ENCODE peak calls at places on chromosome 6, in five cellular contexts. One of them, this sample, is unnamed.
A peak's percentile ranks its signal among the peaks of the same experiment; 100 is the strongest.

GRCh38 chr6:103264020-103264419 is 1595.7 kb downstream of the HACE1 start:
- DNase-seq in prostate gland: no peak
- DNase-seq in heart left ventricle: no peak
- DNase-seq in Peyer's patch: no peak
- DNase-seq in upper lobe of left lung: no peak
- DNase-seq in this sample: no peak

GRCh38 chr6:79385893-79386292 is 151.3 kb downstream of the LCA5 start:
- DNase-seq in prostate gland: no peak
- DNase-seq in heart left ventricle: no peak
- DNase-seq in Peyer's patch: no peak
- DNase-seq in upper lobe of left lung: no peak
- DNase-seq in this sample: no peak

GRCh38 chr6:39892490-39893129 is 41.7 kb downstream of the MOCS1 start:
- DNase-seq in prostate gland: peak; percentile 44
- DNase-seq in heart left ventricle: peak; percentile 61
- DNase-seq in Peyer's patch: no peak
- DNase-seq in upper lobe of left lung: peak; percentile 72
- DNase-seq in this sample: peak; percentile 76

GRCh38 chr6:140046030-140046632 is 671.7 kb upstream of the CITED2 start:
- DNase-seq in prostate gland: no peak
- DNase-seq in heart left ventricle: no peak
- DNase-seq in Peyer's patch: no peak
- DNase-seq in upper lobe of left lung: no peak
- DNase-seq in this sample: no peak

GRCh38 chr6:150549577-150550184 is 50.0 kb upstream of the PLEKHG1 start:
- DNase-seq in prostate gland: no peak
- DNase-seq in heart left ventricle: no peak
- DNase-seq in Peyer's patch: no peak
- DNase-seq in upper lobe of left lung: no peak
- DNase-seq in this sample: no peak

GRCh38 chr6:163098827-163099469 is 315.6 kb upstream of the QKI start:
- DNase-seq in prostate gland: no peak
- DNase-seq in heart left ventricle: no peak
- DNase-seq in Peyer's patch: no peak
- DNase-seq in upper lobe of left lung: no peak
- DNase-seq in this sample: no peak

GRCh38 chr6:51644426-51644825 is 443.0 kb downstream of the PKHD1 start:
- DNase-seq in prostate gland: no peak
- DNase-seq in heart left ventricle: no peak
- DNase-seq in Peyer's patch: no peak
- DNase-seq in upper lobe of left lung: no peak
- DNase-seq in this sample: no peak

GRCh38 chr6:12233693-12234551 is 56.2 kb upstream of the EDN1 start:
- DNase-seq in prostate gland: peak; percentile 71
- DNase-seq in heart left ventricle: no peak
- DNase-seq in Peyer's patch: no peak
- DNase-seq in upper lobe of left lung: peak; percentile 44
- DNase-seq in this sample: peak; percentile 61

GRCh38 chr6:139877828-139878405 is 503.5 kb upstream of the CITED2 start:
- DNase-seq in prostate gland: no peak
- DNase-seq in heart left ventricle: no peak
- DNase-seq in Peyer's patch: no peak
- DNase-seq in upper lobe of left lung: no peak
- DNase-seq in this sample: no peak

GRCh38 chr6:118294906-118295305 is 253.2 kb upstream of the PLN start:
- DNase-seq in prostate gland: no peak
- DNase-seq in heart left ventricle: no peak
- DNase-seq in Peyer's patch: no peak
- DNase-seq in upper lobe of left lung: no peak
- DNase-seq in this sample: no peak

GRCh38 chr6:46626228-46626909 is 26.2 kb downstream of the CYP39A1 start:
- DNase-seq in prostate gland: no peak
- DNase-seq in heart left ventricle: no peak
- DNase-seq in Peyer's patch: no peak
- DNase-seq in upper lobe of left lung: no peak
- DNase-seq in this sample: no peak

GRCh38 chr6:105492706-105493673 is 90.1 kb upstream of the PREP start:
- DNase-seq in prostate gland: no peak
- DNase-seq in heart left ventricle: no peak
- DNase-seq in Peyer's patch: no peak
- DNase-seq in upper lobe of left lung: no peak
- DNase-seq in this sample: no peak

GRCh38 chr6:73943930-73944652 is 248.1 kb downstream of the CD109 start:
- DNase-seq in prostate gland: no peak
- DNase-seq in heart left ventricle: no peak
- DNase-seq in Peyer's patch: no peak
- DNase-seq in upper lobe of left lung: no peak
- DNase-seq in this sample: no peak

GRCh38 chr6:163941471-163941980 is 527.0 kb downstream of the QKI start:
- DNase-seq in prostate gland: no peak
- DNase-seq in heart left ventricle: peak; percentile 70
- DNase-seq in Peyer's patch: no peak
- DNase-seq in upper lobe of left lung: no peak
- DNase-seq in this sample: peak; percentile 52

GRCh38 chr6:44076366-44077200 is 50.7 kb downstream of the MRPL14 start:
- DNase-seq in prostate gland: no peak
- DNase-seq in heart left ventricle: peak; percentile 72
- DNase-seq in Peyer's patch: no peak
- DNase-seq in upper lobe of left lung: no peak
- DNase-seq in this sample: peak; percentile 54

GRCh38 chr6:169324661-169325459 is 71.2 kb upstream of the THBS2 start:
- DNase-seq in prostate gland: no peak
- DNase-seq in heart left ventricle: no peak
- DNase-seq in Peyer's patch: no peak
- DNase-seq in upper lobe of left lung: no peak
- DNase-seq in this sample: no peak

GRCh38 chr6:30720738-30721197 is 616 bp downstream of the TUBB start:
- DNase-seq in prostate gland: peak; percentile 70
- DNase-seq in heart left ventricle: peak; percentile 81
- DNase-seq in Peyer's patch: peak; percentile 85
- DNase-seq in upper lobe of left lung: peak; percentile 87
- DNase-seq in this sample: peak; percentile 84

GRCh38 chr6:3876866-3877265 is 27.7 kb downstream of the FAM50B start:
- DNase-seq in prostate gland: no peak
- DNase-seq in heart left ventricle: no peak
- DNase-seq in Peyer's patch: no peak
- DNase-seq in upper lobe of left lung: no peak
- DNase-seq in this sample: no peak

GRCh38 chr6:142152731-142153130 is 5.7 kb downstream of the VTA1 start:
- DNase-seq in prostate gland: no peak
- DNase-seq in heart left ventricle: no peak
- DNase-seq in Peyer's patch: no peak
- DNase-seq in upper lobe of left lung: no peak
- DNase-seq in this sample: no peak

GRCh38 chr6:24432611-24433010 is 29.9 kb downstream of the MRS2 start:
- DNase-seq in prostate gland: no peak
- DNase-seq in heart left ventricle: no peak
- DNase-seq in Peyer's patch: no peak
- DNase-seq in upper lobe of left lung: no peak
- DNase-seq in this sample: no peak

GRCh38 chr6:118810420-118811027 is 83.4 kb upstream of the ASF1A start:
- DNase-seq in prostate gland: no peak
- DNase-seq in heart left ventricle: no peak
- DNase-seq in Peyer's patch: peak; percentile 86
- DNase-seq in upper lobe of left lung: peak; percentile 66
- DNase-seq in this sample: no peak

GRCh38 chr6:5471044-5471443 is 209.7 kb downstream of the FARS2 start:
- DNase-seq in prostate gland: peak; percentile 14
- DNase-seq in heart left ventricle: peak; percentile 60
- DNase-seq in Peyer's patch: peak; percentile 62
- DNase-seq in upper lobe of left lung: peak; percentile 57
- DNase-seq in this sample: peak; percentile 59

GRCh38 chr6:124040655-124041054 is 237.0 kb downstream of the NKAIN2 start:
- DNase-seq in prostate gland: no peak
- DNase-seq in heart left ventricle: no peak
- DNase-seq in Peyer's patch: no peak
- DNase-seq in upper lobe of left lung: no peak
- DNase-seq in this sample: no peak

GRCh38 chr6:151058021-151058733 is 181.6 kb upstream of the AKAP12 start:
- DNase-seq in prostate gland: no peak
- DNase-seq in heart left ventricle: no peak
- DNase-seq in Peyer's patch: no peak
- DNase-seq in upper lobe of left lung: no peak
- DNase-seq in this sample: peak; percentile 85

GRCh38 chr6:117143647-117144046 is 121.7 kb upstream of the VGLL2 start:
- DNase-seq in prostate gland: no peak
- DNase-seq in heart left ventricle: no peak
- DNase-seq in Peyer's patch: no peak
- DNase-seq in upper lobe of left lung: no peak
- DNase-seq in this sample: no peak

GRCh38 chr6:87817226-87817625 is 115.2 kb upstream of the AKIRIN2 start:
- DNase-seq in prostate gland: no peak
- DNase-seq in heart left ventricle: no peak
- DNase-seq in Peyer's patch: no peak
- DNase-seq in upper lobe of left lung: no peak
- DNase-seq in this sample: no peak

GRCh38 chr6:154989457-154989856 is 5.7 kb upstream of the TIAM2 start:
- DNase-seq in prostate gland: no peak
- DNase-seq in heart left ventricle: no peak
- DNase-seq in Peyer's patch: no peak
- DNase-seq in upper lobe of left lung: no peak
- DNase-seq in this sample: no peak

GRCh38 chr6:52788478-52788877 is 15.1 kb downstream of the GSTA1 start:
- DNase-seq in prostate gland: no peak
- DNase-seq in heart left ventricle: no peak
- DNase-seq in Peyer's patch: no peak
- DNase-seq in upper lobe of left lung: no peak
- DNase-seq in this sample: peak; percentile 51

GRCh38 chr6:53794720-53795253 is at the start of gene LRRC1:
- DNase-seq in prostate gland: peak; percentile 90
- DNase-seq in heart left ventricle: peak; percentile 92
- DNase-seq in Peyer's patch: peak; percentile 91
- DNase-seq in upper lobe of left lung: peak; percentile 92
- DNase-seq in this sample: peak; percentile 94

GRCh38 chr6:134821397-134821796 is 128.5 kb downstream of the ALDH8A1 start:
- DNase-seq in prostate gland: no peak
- DNase-seq in heart left ventricle: no peak
- DNase-seq in Peyer's patch: no peak
- DNase-seq in upper lobe of left lung: no peak
- DNase-seq in this sample: no peak

GRCh38 chr6:41929918-41930317 is 8.6 kb downstream of the BYSL start:
- DNase-seq in prostate gland: no peak
- DNase-seq in heart left ventricle: no peak
- DNase-seq in Peyer's patch: no peak
- DNase-seq in upper lobe of left lung: no peak
- DNase-seq in this sample: no peak

GRCh38 chr6:41931792-41932191 is 9.8 kb downstream of the CCND3 start:
- DNase-seq in prostate gland: no peak
- DNase-seq in heart left ventricle: no peak
- DNase-seq in Peyer's patch: no peak
- DNase-seq in upper lobe of left lung: no peak
- DNase-seq in this sample: no peak

GRCh38 chr6:41934278-41935189 is 7.1 kb downstream of the CCND3 start:
- DNase-seq in prostate gland: no peak
- DNase-seq in heart left ventricle: no peak
- DNase-seq in Peyer's patch: no peak
- DNase-seq in upper lobe of left lung: no peak
- DNase-seq in this sample: no peak

GRCh38 chr6:41935190-41935569 is 6.4 kb downstream of the CCND3 start:
- DNase-seq in prostate gland: no peak
- DNase-seq in heart left ventricle: no peak
- DNase-seq in Peyer's patch: no peak
- DNase-seq in upper lobe of left lung: no peak
- DNase-seq in this sample: no peak

GRCh38 chr6:41932378-41932777 is 9.2 kb downstream of the CCND3 start:
- DNase-seq in prostate gland: no peak
- DNase-seq in heart left ventricle: no peak
- DNase-seq in Peyer's patch: no peak
- DNase-seq in upper lobe of left lung: no peak
- DNase-seq in this sample: no peak
- TF ChIP-seq POLR2A in prostate gland: no peak
- TF ChIP-seq POLR2A in heart left ventricle: no peak
- TF ChIP-seq POLR2A in Peyer's patch: no peak
- TF ChIP-seq POLR2A in upper lobe of left lung: no peak
- TF ChIP-seq POLR2A in this sample: no peak

GRCh38 chr6:149484733-149485700 is at the start of gene ZC3H12D:
- DNase-seq in prostate gland: no peak
- DNase-seq in heart left ventricle: peak; percentile 69
- DNase-seq in Peyer's patch: peak; percentile 85
- DNase-seq in upper lobe of left lung: peak; percentile 69
- DNase-seq in this sample: peak; percentile 23
- H3K4me1 ChIP-seq in prostate gland: no peaks in the 10 kb centered on the region
- H3K4me1 ChIP-seq in heart left ventricle: peaks cover 27% of the 10 kb centered on the region
- H3K4me1 ChIP-seq in Peyer's patch: peaks cover 12% of the 10 kb centered on the region
- H3K4me1 ChIP-seq in upper lobe of left lung: peaks cover 39% of the 10 kb centered on the region
- H3K4me1 ChIP-seq in this sample: no peaks in the 10 kb centered on the region

DNA sequence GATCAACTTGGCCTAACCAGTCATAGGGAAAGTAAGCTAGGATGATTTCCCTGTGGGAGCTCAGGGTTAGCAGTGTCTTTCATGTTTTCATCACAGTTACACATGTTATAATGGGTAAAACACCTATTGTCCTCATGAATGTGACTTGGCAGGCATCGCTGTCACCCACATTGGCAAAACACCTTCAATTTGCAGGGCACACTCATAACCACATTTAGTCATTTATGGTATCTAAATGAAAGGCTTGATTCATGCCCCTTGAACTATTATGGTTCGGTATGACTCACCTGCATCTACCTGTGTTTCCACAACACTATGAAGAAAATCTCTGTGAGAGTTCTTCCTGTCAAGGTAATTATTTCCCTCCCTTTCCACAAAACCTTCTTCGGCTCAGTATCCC is 49.2 kb downstream of the FRK start:
- DNase-seq in prostate gland: no peak
- DNase-seq in heart left ventricle: no peak
- DNase-seq in Peyer's patch: no peak
- DNase-seq in upper lobe of left lung: no peak
- DNase-seq in this sample: no peak
- H3K27ac ChIP-seq in prostate gland: no peak overlapping the region
- H3K27ac ChIP-seq in heart left ventricle: peak overlapping the region; percentile 12
- H3K27ac ChIP-seq in Peyer's patch: peak overlapping the region; percentile 41
- H3K27ac ChIP-seq in upper lobe of left lung: no peak overlapping the region
- H3K27ac ChIP-seq in this sample: no peak overlapping the region

DNA sequence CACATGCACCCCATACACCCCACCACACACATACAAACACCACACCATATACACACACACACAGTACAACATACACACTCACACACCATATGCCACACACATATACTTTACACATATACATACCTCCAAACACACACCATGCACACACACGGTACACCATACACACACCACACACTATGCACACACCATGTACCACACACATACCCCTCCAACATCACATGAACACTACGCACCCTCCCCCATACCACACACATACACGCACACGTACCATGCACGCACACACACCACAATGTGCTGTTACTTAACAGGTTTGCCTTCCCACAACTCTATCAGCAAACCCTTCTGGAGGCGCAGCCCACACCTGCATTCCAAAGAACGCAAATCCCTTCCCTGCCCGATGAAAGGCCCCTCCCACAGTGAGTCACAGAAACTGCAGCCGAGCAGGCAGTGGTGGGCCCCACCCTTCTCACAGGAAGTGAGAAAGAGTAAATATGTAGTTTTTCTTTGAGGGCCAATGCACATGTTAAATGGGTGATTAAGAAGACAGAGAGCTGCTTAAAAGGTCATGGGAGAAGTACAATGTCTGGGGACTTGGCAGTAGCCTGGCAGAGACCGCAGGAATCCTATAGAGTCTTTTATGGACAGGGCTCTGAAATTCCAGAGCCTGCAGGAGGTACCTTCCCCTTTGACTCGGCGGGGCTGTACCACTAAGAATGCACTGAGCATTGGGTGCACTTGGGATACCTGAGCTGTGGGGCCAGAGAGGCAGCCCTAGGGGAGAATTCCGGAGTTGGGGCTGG is 34.1 kb upstream of the EZR start:
- DNase-seq in prostate gland: peak; percentile 86
- DNase-seq in heart left ventricle: peak; percentile 56
- DNase-seq in Peyer's patch: peak; percentile 89
- DNase-seq in upper lobe of left lung: peak; percentile 95
- DNase-seq in this sample: peak; percentile 63
- TF ChIP-seq POLR2A in prostate gland: peak; percentile 63
- TF ChIP-seq POLR2A in heart left ventricle: no peak
- TF ChIP-seq POLR2A in Peyer's patch: peak; percentile 92
- TF ChIP-seq POLR2A in upper lobe of left lung: peak; percentile 31
- TF ChIP-seq POLR2A in this sample: no peak

This sample was measured in testis.